ENCODE peak calls at places on chromosomes 13 and 19, in six cellular contexts. X is fibroblast of mammary gland, Y is colonic mucosa, C is AG04450, R is fibroblast of the aortic adventitia, O is left lung. U is an unnamed sample.

GRCh38 chr19:48373567-48373966 is 9.4 kb downstream of the SYNGR4 start:
- DNase-seq in X (no peak), Y (no peak), C (no peak), R (no peak), O (no peak), U (no peak)

GRCh38 chr13:47474845-47475244 is 526.2 kb downstream of the SUCLA2 start:
- DNase-seq in X (peak), Y (no peak), C (no peak), R (no peak), O (no peak), U (no peak)

GRCh38 chr19:29769997-29770396 is 41.8 kb upstream of the CCNE1 start:
- DNase-seq in X (no peak), Y (no peak), C (no peak), R (no peak), O (no peak), U (no peak)

GRCh38 chr13:87712012-87712411 is 40.8 kb downstream of the SLITRK5 start:
- DNase-seq in X (no peak), Y (no peak), C (no peak), R (no peak), O (no peak), U (no peak)

GRCh38 chr19:33273881-33274662 is 28.3 kb downstream of the CEBPA start:
- DNase-seq in X (peak), Y (peak), C (peak), R (peak), O (peak), U (no peak)

GRCh38 chr13:43153436-43154082 is 130.2 kb downstream of the DNAJC15 start:
- DNase-seq in X (peak), Y (no peak), C (peak), R (peak), O (no peak), U (no peak)

GRCh38 chr19:18879579-18880373 is 16.2 kb downstream of the CERS1 start:
- DNase-seq in X (peak), Y (peak), C (no peak), R (no peak), O (no peak), U (no peak)

GRCh38 chr19:49858591-49858985 is 7.6 kb downstream of the PTOV1 start:
- DNase-seq in X (no peak), Y (no peak), C (no peak), R (no peak), O (peak), U (no peak)

GRCh38 chr19:41302624-41303351 is 7.2 kb upstream of the CCDC97 start:
- DNase-seq in X (no peak), Y (no peak), C (no peak), R (no peak), O (no peak), U (no peak)

GRCh38 chr13:41606646-41607045 is 149.3 kb downstream of the RGCC start:
- DNase-seq in X (no peak), Y (no peak), C (no peak), R (no peak), O (no peak), U (no peak)

GRCh38 chr19:38596057-38596981 is 21.4 kb downstream of the MAP4K1 start:
- DNase-seq in X (no peak), Y (peak), C (no peak), R (no peak), O (peak), U (peak)

GRCh38 chr13:40126301-40127085 is 471.0 kb downstream of the COG6 start:
- DNase-seq in X (no peak), Y (no peak), C (no peak), R (no peak), O (no peak), U (no peak)

GRCh38 chr13:112968910-112969691 is at the start of gene MCF2L:
- DNase-seq in X (peak), Y (peak), C (no peak), R (peak), O (no peak), U (peak)

GRCh38 chr13:112966776-112967175 is 2.2 kb upstream of the MCF2L start:
- DNase-seq in X (no peak), Y (no peak), C (no peak), R (no peak), O (no peak), U (no peak)

GRCh38 chr13:112967666-112968379 is 1.2 kb upstream of the MCF2L start:
- DNase-seq in X (no peak), Y (no peak), C (no peak), R (no peak), O (no peak), U (no peak)

GRCh38 chr13:112969692-112970338 is 801 bp downstream of the MCF2L start:
- DNase-seq in X (no peak), Y (no peak), C (no peak), R (no peak), O (no peak), U (no peak)

DNA sequence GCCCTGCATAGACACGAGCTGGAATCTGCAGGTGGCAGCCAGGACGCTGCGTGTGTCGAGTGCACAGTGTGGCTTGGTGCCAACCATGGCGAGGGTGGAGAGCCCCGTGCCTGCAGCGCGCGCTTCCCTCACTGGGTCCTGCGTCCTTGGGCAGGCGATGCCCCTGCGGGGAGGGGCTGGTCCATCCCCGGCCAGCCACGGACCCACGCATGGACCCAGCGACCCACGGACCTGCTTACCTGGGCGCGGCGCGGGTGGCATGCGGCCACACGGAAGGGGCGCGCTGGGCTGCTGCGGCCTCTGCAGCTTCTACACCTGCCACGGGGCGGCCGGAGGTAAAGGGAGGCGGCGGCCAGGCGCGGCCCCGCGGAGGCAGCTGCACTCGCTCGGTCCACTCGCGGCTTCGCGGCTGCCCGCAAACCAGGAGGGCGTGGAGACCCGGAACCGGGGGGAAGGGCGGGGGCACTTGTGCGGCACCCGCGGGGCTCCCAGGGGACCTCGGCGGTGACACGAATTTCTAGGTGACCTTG is 569 bp upstream of the MCF2L start:
- DNase-seq in X (no peak), Y (peak), C (no peak), R (no peak), O (peak), U (no peak)
- TF ChIP-seq CTCF in X (no peak), Y (no peak), C (no peak), R (no peak), O (no peak), U (peak)

GRCh38 chr19:7068599-7068998 is 904 bp upstream of the ZNF557 start:
- DNase-seq in X (no peak), Y (no peak), C (no peak), R (no peak), O (no peak), U (no peak)
- TF ChIP-seq CTCF in X (no peak), Y (no peak), C (no peak), R (no peak), O (no peak), U (no peak)

GRCh38 chr13:52141299-52141698 is 12.4 kb upstream of the NEK5 start:
- DNase-seq in X (no peak), Y (no peak), C (no peak), R (no peak), O (no peak), U (no peak)
- TF ChIP-seq CTCF in X (peak), Y (no peak), C (peak), R (no peak), O (no peak), U (no peak)

GRCh38 chr19:517721-518136 is 10.4 kb downstream of the TPGS1 start:
- DNase-seq in X (no peak), Y (no peak), C (no peak), R (no peak), O (no peak), U (no peak)

GRCh38 chr19:514166-514663 is 6.9 kb downstream of the TPGS1 start:
- DNase-seq in X (no peak), Y (no peak), C (no peak), R (no peak), O (no peak), U (no peak)

GRCh38 chr19:519449-519865 is 12.1 kb upstream of the CDC34 start:
- DNase-seq in X (no peak), Y (no peak), C (no peak), R (no peak), O (no peak), U (no peak)

GRCh38 chr19:518292-519231 is 11.3 kb downstream of the TPGS1 start:
- DNase-seq in X (no peak), Y (no peak), C (no peak), R (peak), O (no peak), U (peak)

DNA sequence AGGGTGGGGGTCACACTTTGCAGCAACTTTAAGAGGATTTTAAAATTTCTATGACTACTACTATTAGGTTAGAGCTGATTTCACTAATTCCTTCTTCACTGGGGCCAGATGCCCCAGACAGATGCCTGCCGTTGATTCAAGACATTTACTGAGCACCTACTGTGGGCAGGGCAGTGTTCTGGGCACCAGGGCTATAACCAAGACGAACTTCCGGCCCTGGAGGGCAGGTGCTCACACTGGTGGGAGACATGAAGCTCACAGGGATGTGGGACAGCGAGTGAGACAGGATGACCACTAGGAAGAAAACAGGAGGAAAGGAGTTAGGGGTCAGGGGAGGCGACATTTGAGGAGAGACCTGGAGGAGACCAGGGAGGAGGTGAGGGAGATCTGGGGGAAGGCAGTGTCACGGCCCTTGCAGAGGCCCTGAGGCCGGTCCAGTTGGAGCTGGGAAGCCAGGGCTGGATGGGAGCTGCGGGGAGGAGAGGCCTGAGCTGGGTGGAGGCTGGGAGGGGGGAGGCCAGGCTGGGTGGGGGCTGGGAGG is 9.7 kb downstream of the TPGS1 start:
- DNase-seq in X (no peak), Y (no peak), C (no peak), R (no peak), O (no peak), U (no peak)
- TF ChIP-seq CTCF in X (no peak), Y (no peak), C (no peak), R (no peak), O (no peak), U (no peak)

DNA sequence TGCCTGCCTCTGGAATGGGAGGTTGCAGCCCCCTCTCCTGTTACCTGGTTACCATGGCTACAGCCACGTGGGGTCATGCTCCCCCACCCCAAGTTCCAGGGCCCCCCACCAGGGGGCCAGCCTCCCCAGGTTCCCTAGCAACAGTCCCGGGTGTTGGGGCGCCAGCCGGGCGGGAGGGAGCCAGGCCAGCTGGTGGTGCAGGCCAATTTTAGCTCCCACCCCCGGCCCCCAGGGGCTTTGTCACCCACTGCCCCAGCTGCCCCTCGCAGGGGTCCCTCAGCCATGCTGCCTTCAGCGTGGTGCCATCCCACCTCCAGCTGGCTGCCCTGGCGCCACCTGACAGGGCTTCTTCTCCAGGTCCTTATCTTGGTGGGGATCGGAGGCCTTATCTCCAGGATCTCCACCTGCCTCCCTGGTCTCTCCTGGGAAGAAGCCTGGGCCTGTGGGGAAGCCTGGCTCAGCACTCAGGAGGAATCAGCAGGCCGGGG is 3.0 kb downstream of the MARK4 start:
- DNase-seq in X (no peak), Y (no peak), C (no peak), R (no peak), O (no peak), U (no peak)
- TF ChIP-seq CTCF in X (peak), Y (no peak), C (peak), R (peak), O (no peak), U (peak)

DNA sequence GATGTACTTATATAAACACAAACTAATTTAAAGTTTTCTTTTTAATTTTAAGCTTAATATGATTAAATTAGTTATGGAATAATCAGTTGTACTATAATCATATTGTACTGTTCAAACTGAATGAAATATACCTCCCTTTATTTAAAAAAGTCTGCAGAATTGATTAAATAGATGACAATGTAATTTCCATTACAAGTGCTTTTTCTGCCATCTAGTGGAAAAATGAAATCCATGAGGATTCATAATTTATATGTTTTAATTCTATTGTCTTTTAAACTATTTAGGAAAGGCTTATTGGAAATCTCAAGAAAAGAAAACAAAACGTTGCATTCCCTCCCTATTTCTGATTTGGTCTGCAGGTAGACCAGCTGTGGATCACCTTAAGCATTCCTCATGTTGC is 30.8 kb downstream of the MZT1 start:
- DNase-seq in X (peak), Y (no peak), C (no peak), R (peak), O (no peak), U (no peak)
- TF ChIP-seq CTCF in X (peak), Y (peak), C (peak), R (peak), O (peak), U (peak)

DNA sequence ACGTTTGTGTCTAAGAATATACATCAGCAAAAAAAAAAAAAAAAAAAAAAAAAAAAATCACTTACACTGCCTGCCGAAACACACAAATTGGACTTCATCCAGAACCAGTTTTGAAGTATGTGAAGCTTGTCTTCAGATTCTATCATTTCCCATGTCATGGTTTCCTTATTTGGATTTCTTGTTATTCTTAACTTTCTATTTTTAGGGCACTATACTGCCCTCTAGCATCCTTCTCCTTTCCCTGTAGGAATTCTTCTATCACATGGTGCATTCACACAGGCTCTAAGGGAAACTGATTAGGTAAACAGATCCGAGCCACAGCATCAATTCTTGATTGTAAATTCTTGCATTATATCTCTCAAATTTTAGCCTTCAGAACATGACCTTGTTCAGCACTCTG is 1507.5 kb downstream of the OLFM4 start:
- DNase-seq in X (no peak), Y (no peak), C (no peak), R (no peak), O (no peak), U (no peak)
- TF ChIP-seq CTCF in X (no peak), Y (no peak), C (no peak), R (no peak), O (no peak), U (peak)

GRCh38 chr13:26095338-26095737 is 43.5 kb upstream of the SHISA2 start:
- DNase-seq in X (no peak), Y (no peak), C (no peak), R (no peak), O (no peak), U (no peak)
- TF ChIP-seq CTCF in X (no peak), Y (no peak), C (no peak), R (no peak), O (no peak), U (no peak)

DNA sequence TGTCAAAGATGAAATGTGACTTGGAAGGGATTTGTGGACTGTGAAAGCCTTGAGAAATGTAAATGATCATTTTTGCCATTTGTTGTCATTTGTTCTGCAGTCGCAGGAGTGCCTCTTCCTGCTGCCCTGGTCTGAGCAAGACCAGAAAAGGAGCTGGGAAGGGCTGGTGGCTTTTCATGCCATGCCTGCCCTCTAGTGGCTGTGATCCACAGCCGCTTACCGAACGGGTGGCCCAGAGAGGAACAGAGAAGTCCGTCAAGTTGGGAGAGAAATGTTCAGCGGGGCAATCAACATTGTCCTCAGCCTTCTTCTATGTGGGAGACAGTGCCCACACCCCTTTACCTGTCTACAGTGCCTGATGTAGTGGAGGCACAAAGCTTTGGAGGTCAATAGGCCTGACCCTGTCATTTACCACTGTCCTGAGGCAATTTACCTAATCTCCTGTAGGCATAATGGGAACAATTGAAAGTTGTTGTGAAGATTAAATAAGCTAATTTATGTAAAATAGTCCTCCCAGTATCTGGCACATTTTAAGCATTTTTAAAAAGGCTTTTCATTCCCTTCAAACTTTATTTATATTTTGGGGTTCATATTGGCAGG is 224.5 kb downstream of the B3GLCT start:
- DNase-seq in X (peak), Y (peak), C (peak), R (peak), O (peak), U (peak)
- TF ChIP-seq CTCF in X (peak), Y (peak), C (peak), R (peak), O (peak), U (peak)

GRCh38 chr13:27405521-27406134 is 18.8 kb upstream of the GTF3A start:
- DNase-seq in X (no peak), Y (no peak), C (no peak), R (no peak), O (no peak), U (no peak)
- TF ChIP-seq CTCF in X (no peak), Y (no peak), C (no peak), R (no peak), O (no peak), U (no peak)